ENCODE peak calls at places on chromosomes 16 and 17, in nine cellular contexts. One of them, this sample, is unnamed. For H3K36me3 and H3K4me1, the result is how much of the 10 kb centered on the place peaks cover.

GRCh38 chr17:58643147-58643546 is 48.7 kb downstream of the TEX14 start:
- DNase-seq in heart right ventricle: no peak
- DNase-seq in right atrium auricular region: no peak
- DNase-seq in colonic mucosa: no peak
- DNase-seq in fibroblast of lung: peak
- DNase-seq in stomach: no peak
- DNase-seq in SK-N-SH: no peak
- DNase-seq in GM23338: no peak
- DNase-seq in IMR-90: peak
- DNase-seq in this sample: peak

GRCh38 chr16:84357191-84357651 is 11.1 kb upstream of the ATP2C2 start:
- DNase-seq in heart right ventricle: no peak
- DNase-seq in right atrium auricular region: no peak
- DNase-seq in colonic mucosa: no peak
- DNase-seq in fibroblast of lung: peak
- DNase-seq in stomach: no peak
- DNase-seq in SK-N-SH: no peak
- DNase-seq in GM23338: no peak
- DNase-seq in IMR-90: peak
- DNase-seq in this sample: peak

GRCh38 chr16:89924298-89924924 is 1.3 kb downstream of the TUBB3 start:
- DNase-seq in heart right ventricle: no peak
- DNase-seq in right atrium auricular region: no peak
- DNase-seq in colonic mucosa: no peak
- DNase-seq in fibroblast of lung: peak
- DNase-seq in stomach: no peak
- DNase-seq in SK-N-SH: peak
- DNase-seq in GM23338: peak
- DNase-seq in IMR-90: peak
- DNase-seq in this sample: peak

GRCh38 chr16:10466313-10466712 is 80.5 kb downstream of the ATF7IP2 start:
- DNase-seq in heart right ventricle: no peak
- DNase-seq in right atrium auricular region: no peak
- DNase-seq in colonic mucosa: no peak
- DNase-seq in fibroblast of lung: no peak
- DNase-seq in stomach: no peak
- DNase-seq in SK-N-SH: no peak
- DNase-seq in GM23338: no peak
- DNase-seq in IMR-90: no peak
- DNase-seq in this sample: no peak

GRCh38 chr17:39110435-39111136 is 40.9 kb downstream of the PLXDC1 start:
- DNase-seq in heart right ventricle: no peak
- DNase-seq in right atrium auricular region: no peak
- DNase-seq in colonic mucosa: no peak
- DNase-seq in fibroblast of lung: no peak
- DNase-seq in stomach: peak
- DNase-seq in SK-N-SH: peak
- DNase-seq in GM23338: peak
- DNase-seq in IMR-90: no peak
- DNase-seq in this sample: no peak

GRCh38 chr17:37827905-37828304 is 83.0 kb upstream of the HNF1B start:
- DNase-seq in heart right ventricle: no peak
- DNase-seq in right atrium auricular region: no peak
- DNase-seq in colonic mucosa: no peak
- DNase-seq in fibroblast of lung: no peak
- DNase-seq in stomach: no peak
- DNase-seq in SK-N-SH: no peak
- DNase-seq in GM23338: no peak
- DNase-seq in IMR-90: no peak
- DNase-seq in this sample: no peak

GRCh38 chr17:58757162-58757613 is 1.5 kb downstream of the PPM1E start:
- DNase-seq in heart right ventricle: no peak
- DNase-seq in right atrium auricular region: no peak
- DNase-seq in colonic mucosa: no peak
- DNase-seq in fibroblast of lung: no peak
- DNase-seq in stomach: no peak
- DNase-seq in SK-N-SH: peak
- DNase-seq in GM23338: no peak
- DNase-seq in IMR-90: no peak
- DNase-seq in this sample: peak

GRCh38 chr17:17527534-17527933 is 31.3 kb upstream of the RASD1 start:
- DNase-seq in heart right ventricle: no peak
- DNase-seq in right atrium auricular region: no peak
- DNase-seq in colonic mucosa: no peak
- DNase-seq in fibroblast of lung: no peak
- DNase-seq in stomach: no peak
- DNase-seq in SK-N-SH: no peak
- DNase-seq in GM23338: no peak
- DNase-seq in IMR-90: no peak
- DNase-seq in this sample: peak

GRCh38 chr17:3904486-3904885 is 11.6 kb upstream of the CAMKK1 start:
- DNase-seq in heart right ventricle: no peak
- DNase-seq in right atrium auricular region: no peak
- DNase-seq in colonic mucosa: no peak
- DNase-seq in fibroblast of lung: no peak
- DNase-seq in stomach: no peak
- DNase-seq in SK-N-SH: no peak
- DNase-seq in GM23338: peak
- DNase-seq in IMR-90: no peak
- DNase-seq in this sample: no peak

GRCh38 chr16:87562201-87562600 is 40.1 kb upstream of the JPH3 start:
- DNase-seq in heart right ventricle: no peak
- DNase-seq in right atrium auricular region: no peak
- DNase-seq in colonic mucosa: no peak
- DNase-seq in fibroblast of lung: no peak
- DNase-seq in stomach: no peak
- DNase-seq in SK-N-SH: no peak
- DNase-seq in GM23338: no peak
- DNase-seq in IMR-90: no peak
- DNase-seq in this sample: peak

GRCh38 chr16:3027983-3028715 is 4.3 kb downstream of the THOC6 start:
- DNase-seq in heart right ventricle: peak
- DNase-seq in right atrium auricular region: no peak
- DNase-seq in colonic mucosa: peak
- DNase-seq in fibroblast of lung: peak
- DNase-seq in stomach: peak
- DNase-seq in SK-N-SH: peak
- DNase-seq in GM23338: peak
- DNase-seq in IMR-90: peak
- DNase-seq in this sample: peak

GRCh38 chr17:62824290-62825135 is 16.4 kb upstream of the MARCHF10 start:
- DNase-seq in heart right ventricle: no peak
- DNase-seq in right atrium auricular region: no peak
- DNase-seq in colonic mucosa: no peak
- DNase-seq in fibroblast of lung: peak
- DNase-seq in stomach: no peak
- DNase-seq in SK-N-SH: no peak
- DNase-seq in GM23338: peak
- DNase-seq in IMR-90: peak
- DNase-seq in this sample: peak

GRCh38 chr17:7982666-7983065 is 19.7 kb upstream of the GUCY2D start:
- DNase-seq in heart right ventricle: no peak
- DNase-seq in right atrium auricular region: no peak
- DNase-seq in colonic mucosa: no peak
- DNase-seq in fibroblast of lung: peak
- DNase-seq in stomach: no peak
- DNase-seq in SK-N-SH: no peak
- DNase-seq in GM23338: peak
- DNase-seq in IMR-90: peak
- DNase-seq in this sample: peak

GRCh38 chr17:48543854-48544355 is 1.0 kb downstream of the HOXB2 start:
- DNase-seq in heart right ventricle: peak
- DNase-seq in right atrium auricular region: no peak
- DNase-seq in colonic mucosa: no peak
- DNase-seq in fibroblast of lung: no peak
- DNase-seq in stomach: no peak
- DNase-seq in SK-N-SH: no peak
- DNase-seq in GM23338: no peak
- DNase-seq in IMR-90: no peak
- DNase-seq in this sample: peak

GRCh38 chr17:66841744-66842143 is 6.8 kb downstream of the CACNG5 start:
- DNase-seq in heart right ventricle: no peak
- DNase-seq in right atrium auricular region: no peak
- DNase-seq in colonic mucosa: no peak
- DNase-seq in fibroblast of lung: no peak
- DNase-seq in stomach: no peak
- DNase-seq in SK-N-SH: no peak
- DNase-seq in GM23338: no peak
- DNase-seq in IMR-90: no peak
- DNase-seq in this sample: no peak

GRCh38 chr16:73170587-73170986 is 122.7 kb upstream of the ZFHX3 start:
- DNase-seq in heart right ventricle: no peak
- DNase-seq in right atrium auricular region: no peak
- DNase-seq in colonic mucosa: no peak
- DNase-seq in fibroblast of lung: no peak
- DNase-seq in stomach: no peak
- DNase-seq in SK-N-SH: peak
- DNase-seq in GM23338: no peak
- DNase-seq in IMR-90: no peak
- DNase-seq in this sample: no peak

GRCh38 chr17:75048396-75048933 is 1.4 kb downstream of the KCTD2 start:
- DNase-seq in heart right ventricle: peak
- DNase-seq in right atrium auricular region: no peak
- DNase-seq in colonic mucosa: no peak
- DNase-seq in fibroblast of lung: peak
- DNase-seq in stomach: peak
- DNase-seq in SK-N-SH: no peak
- DNase-seq in GM23338: no peak
- DNase-seq in IMR-90: peak
- DNase-seq in this sample: peak

GRCh38 chr17:75049057-75049456 is 2.0 kb downstream of the KCTD2 start:
- DNase-seq in heart right ventricle: no peak
- DNase-seq in right atrium auricular region: no peak
- DNase-seq in colonic mucosa: no peak
- DNase-seq in fibroblast of lung: no peak
- DNase-seq in stomach: no peak
- DNase-seq in SK-N-SH: no peak
- DNase-seq in GM23338: no peak
- DNase-seq in IMR-90: no peak
- DNase-seq in this sample: no peak

GRCh38 chr17:75047398-75048098 is 523 bp downstream of the KCTD2 start:
- DNase-seq in heart right ventricle: peak
- DNase-seq in right atrium auricular region: no peak
- DNase-seq in colonic mucosa: peak
- DNase-seq in fibroblast of lung: no peak
- DNase-seq in stomach: no peak
- DNase-seq in SK-N-SH: no peak
- DNase-seq in GM23338: peak
- DNase-seq in IMR-90: no peak
- DNase-seq in this sample: peak

GRCh38 chr17:75046583-75047289 is at the start of the genes ATP5PD and KCTD2:
- DNase-seq in heart right ventricle: peak
- DNase-seq in right atrium auricular region: peak
- DNase-seq in colonic mucosa: peak
- DNase-seq in fibroblast of lung: peak
- DNase-seq in stomach: peak
- DNase-seq in SK-N-SH: peak
- DNase-seq in GM23338: peak
- DNase-seq in IMR-90: peak
- DNase-seq in this sample: peak

GRCh38 chr17:75051941-75052340 is 4.9 kb downstream of the KCTD2 start:
- DNase-seq in heart right ventricle: no peak
- DNase-seq in right atrium auricular region: no peak
- DNase-seq in colonic mucosa: no peak
- DNase-seq in fibroblast of lung: no peak
- DNase-seq in stomach: no peak
- DNase-seq in SK-N-SH: no peak
- DNase-seq in GM23338: no peak
- DNase-seq in IMR-90: no peak
- DNase-seq in this sample: peak
- H3K36me3 ChIP-seq in heart right ventricle: under half
- H3K36me3 ChIP-seq in right atrium auricular region: under half
- H3K36me3 ChIP-seq in colonic mucosa: under half
- H3K36me3 ChIP-seq in fibroblast of lung: under half
- H3K36me3 ChIP-seq in stomach: under half
- H3K36me3 ChIP-seq in SK-N-SH: under half
- H3K36me3 ChIP-seq in GM23338: under half
- H3K36me3 ChIP-seq in IMR-90: under half
- H3K36me3 ChIP-seq in this sample: under half

DNA sequence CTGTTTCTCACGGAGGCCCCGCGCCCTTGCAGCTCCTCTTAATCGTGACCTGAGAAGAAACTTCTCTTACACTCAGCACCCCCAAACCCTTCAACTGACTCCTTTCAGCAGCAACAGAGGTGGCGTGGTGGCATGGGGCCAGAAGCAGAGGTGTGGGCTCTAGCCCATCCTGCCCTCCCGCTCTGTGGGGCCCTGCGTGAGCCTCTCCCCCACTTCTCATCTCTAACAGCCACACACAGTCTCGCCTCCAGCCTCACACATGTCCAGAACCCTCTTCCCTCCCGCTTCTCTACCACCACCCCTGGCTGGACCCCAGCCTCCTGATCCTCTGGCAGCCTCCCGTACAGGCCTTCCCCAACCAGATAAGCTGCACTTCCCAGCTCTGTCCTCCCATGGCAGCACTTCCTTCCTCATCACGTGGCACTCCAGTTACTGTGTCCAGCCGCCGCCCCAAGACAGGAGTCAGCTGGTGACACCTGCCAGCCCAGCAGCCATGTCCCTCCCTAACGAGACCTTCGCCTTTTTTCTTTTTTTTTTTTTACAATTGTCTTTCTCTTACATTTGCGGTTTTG is 30.5 kb downstream of the NSMCE1 start:
- DNase-seq in heart right ventricle: no peak
- DNase-seq in right atrium auricular region: no peak
- DNase-seq in colonic mucosa: peak
- DNase-seq in fibroblast of lung: no peak
- DNase-seq in stomach: peak
- DNase-seq in SK-N-SH: no peak
- DNase-seq in GM23338: no peak
- DNase-seq in IMR-90: no peak
- DNase-seq in this sample: peak
- H3K27ac ChIP-seq in heart right ventricle: peak
- H3K27ac ChIP-seq in right atrium auricular region: peak
- H3K27ac ChIP-seq in colonic mucosa: peak
- H3K27ac ChIP-seq in fibroblast of lung: peak
- H3K27ac ChIP-seq in stomach: peak
- H3K27ac ChIP-seq in SK-N-SH: no peak
- H3K27ac ChIP-seq in GM23338: no peak
- H3K27ac ChIP-seq in IMR-90: peak
- H3K27ac ChIP-seq in this sample: peak

GRCh38 chr16:64088838-64089237 is 1033.0 kb downstream of the CDH11 start:
- DNase-seq in heart right ventricle: no peak
- DNase-seq in right atrium auricular region: no peak
- DNase-seq in colonic mucosa: no peak
- DNase-seq in fibroblast of lung: no peak
- DNase-seq in stomach: no peak
- DNase-seq in SK-N-SH: no peak
- DNase-seq in GM23338: no peak
- DNase-seq in IMR-90: no peak
- DNase-seq in this sample: no peak
- H3K4me1 ChIP-seq in heart right ventricle: under half
- H3K4me1 ChIP-seq in right atrium auricular region: under half
- H3K4me1 ChIP-seq in colonic mucosa: under half
- H3K4me1 ChIP-seq in fibroblast of lung: under half
- H3K4me1 ChIP-seq in stomach: under half
- H3K4me1 ChIP-seq in SK-N-SH: under half
- H3K4me1 ChIP-seq in GM23338: under half
- H3K4me1 ChIP-seq in IMR-90: under half
- H3K4me1 ChIP-seq in this sample: under half

GRCh38 chr17:1651559-1651844 is 1.8 kb upstream of the RILP start:
- DNase-seq in heart right ventricle: no peak
- DNase-seq in right atrium auricular region: no peak
- DNase-seq in colonic mucosa: no peak
- DNase-seq in fibroblast of lung: no peak
- DNase-seq in stomach: no peak
- DNase-seq in SK-N-SH: no peak
- DNase-seq in GM23338: no peak
- DNase-seq in IMR-90: no peak
- DNase-seq in this sample: peak
- H3K36me3 ChIP-seq in heart right ventricle: under half
- H3K36me3 ChIP-seq in right atrium auricular region: half or more
- H3K36me3 ChIP-seq in colonic mucosa: under half
- H3K36me3 ChIP-seq in fibroblast of lung: under half
- H3K36me3 ChIP-seq in stomach: half or more
- H3K36me3 ChIP-seq in SK-N-SH: half or more
- H3K36me3 ChIP-seq in GM23338: half or more
- H3K36me3 ChIP-seq in IMR-90: half or more
- H3K36me3 ChIP-seq in this sample: half or more

This sample was measured in osteoblast.